ENCODE peak calls at places on chromosomes 7 and 10, in seven cellular contexts. One of them, this sample, is unnamed.

GRCh38 chr10:51852297-51852696 is 152.9 kb upstream of the CSTF2T start:
- DNase-seq in brain microvascular endothelial cell: no peak
- DNase-seq in thoracic aorta: no peak
- DNase-seq in bronchial epithelial cell: no peak
- DNase-seq in SK-N-SH: no peak
- DNase-seq in fibroblast of lung: no peak
- DNase-seq in PC-9: no peak
- DNase-seq in this sample: no peak

GRCh38 chr7:78437118-78437517 is 638.5 kb downstream of the PHTF2 start:
- DNase-seq in bronchial epithelial cell: peak
- DNase-seq in SK-N-SH: no peak
- DNase-seq in thoracic aorta: no peak
- DNase-seq in PC-9: no peak
- DNase-seq in fibroblast of lung: peak
- DNase-seq in brain microvascular endothelial cell: no peak
- DNase-seq in this sample: no peak

GRCh38 chr10:14087585-14087984 is 243.1 kb downstream of the FRMD4A start:
- DNase-seq in PC-9: no peak
- DNase-seq in fibroblast of lung: peak
- DNase-seq in thoracic aorta: no peak
- DNase-seq in bronchial epithelial cell: no peak
- DNase-seq in brain microvascular endothelial cell: no peak
- DNase-seq in SK-N-SH: no peak
- DNase-seq in this sample: no peak

GRCh38 chr10:129833988-129834387 is 130.1 kb downstream of the EBF3 start:
- DNase-seq in fibroblast of lung: no peak
- DNase-seq in PC-9: no peak
- DNase-seq in brain microvascular endothelial cell: no peak
- DNase-seq in bronchial epithelial cell: peak
- DNase-seq in thoracic aorta: no peak
- DNase-seq in SK-N-SH: no peak
- DNase-seq in this sample: no peak

GRCh38 chr10:78859266-78859665 is 209.5 kb upstream of the ZMIZ1 start:
- DNase-seq in thoracic aorta: no peak
- DNase-seq in fibroblast of lung: no peak
- DNase-seq in PC-9: no peak
- DNase-seq in bronchial epithelial cell: no peak
- DNase-seq in SK-N-SH: no peak
- DNase-seq in brain microvascular endothelial cell: no peak
- DNase-seq in this sample: no peak

GRCh38 chr10:105974803-105975456 is 1189.6 kb downstream of the SORCS1 start:
- DNase-seq in SK-N-SH: no peak
- DNase-seq in bronchial epithelial cell: no peak
- DNase-seq in thoracic aorta: no peak
- DNase-seq in fibroblast of lung: no peak
- DNase-seq in PC-9: no peak
- DNase-seq in brain microvascular endothelial cell: no peak
- DNase-seq in this sample: peak

GRCh38 chr7:132084776-132085388 is 491.4 kb downstream of the PLXNA4 start:
- DNase-seq in PC-9: peak
- DNase-seq in SK-N-SH: no peak
- DNase-seq in brain microvascular endothelial cell: no peak
- DNase-seq in thoracic aorta: no peak
- DNase-seq in fibroblast of lung: no peak
- DNase-seq in bronchial epithelial cell: no peak
- DNase-seq in this sample: peak

GRCh38 chr7:55423277-55423711 is 58.2 kb downstream of the LANCL2 start:
- DNase-seq in SK-N-SH: no peak
- DNase-seq in fibroblast of lung: peak
- DNase-seq in PC-9: no peak
- DNase-seq in bronchial epithelial cell: peak
- DNase-seq in brain microvascular endothelial cell: peak
- DNase-seq in thoracic aorta: no peak
- DNase-seq in this sample: no peak

GRCh38 chr10:95350830-95351228 is 60.0 kb upstream of the PDLIM1 start:
- DNase-seq in fibroblast of lung: no peak
- DNase-seq in thoracic aorta: no peak
- DNase-seq in SK-N-SH: no peak
- DNase-seq in brain microvascular endothelial cell: no peak
- DNase-seq in PC-9: no peak
- DNase-seq in bronchial epithelial cell: peak
- DNase-seq in this sample: no peak

GRCh38 chr7:105975770-105976428 is 12.8 kb downstream of the CDHR3 start:
- DNase-seq in thoracic aorta: no peak
- DNase-seq in bronchial epithelial cell: peak
- DNase-seq in brain microvascular endothelial cell: no peak
- DNase-seq in PC-9: no peak
- DNase-seq in SK-N-SH: no peak
- DNase-seq in fibroblast of lung: peak
- DNase-seq in this sample: no peak

GRCh38 chr7:149774237-149775175 is 1.1 kb upstream of the ZNF467 start:
- DNase-seq in thoracic aorta: no peak
- DNase-seq in fibroblast of lung: no peak
- DNase-seq in SK-N-SH: no peak
- DNase-seq in PC-9: no peak
- DNase-seq in bronchial epithelial cell: peak
- DNase-seq in brain microvascular endothelial cell: no peak
- DNase-seq in this sample: no peak

GRCh38 chr7:128266891-128267839 is 26.1 kb downstream of the LEP start:
- DNase-seq in bronchial epithelial cell: peak
- DNase-seq in brain microvascular endothelial cell: peak
- DNase-seq in PC-9: peak
- DNase-seq in thoracic aorta: no peak
- DNase-seq in SK-N-SH: peak
- DNase-seq in fibroblast of lung: peak
- DNase-seq in this sample: no peak
- H3K4me3 ChIP-seq in bronchial epithelial cell: no peak
- H3K4me3 ChIP-seq in brain microvascular endothelial cell: peak
- H3K4me3 ChIP-seq in PC-9: no peak
- H3K4me3 ChIP-seq in thoracic aorta: peak
- H3K4me3 ChIP-seq in SK-N-SH: peak
- H3K4me3 ChIP-seq in fibroblast of lung: peak
- H3K4me3 ChIP-seq in this sample: no peak

DNA sequence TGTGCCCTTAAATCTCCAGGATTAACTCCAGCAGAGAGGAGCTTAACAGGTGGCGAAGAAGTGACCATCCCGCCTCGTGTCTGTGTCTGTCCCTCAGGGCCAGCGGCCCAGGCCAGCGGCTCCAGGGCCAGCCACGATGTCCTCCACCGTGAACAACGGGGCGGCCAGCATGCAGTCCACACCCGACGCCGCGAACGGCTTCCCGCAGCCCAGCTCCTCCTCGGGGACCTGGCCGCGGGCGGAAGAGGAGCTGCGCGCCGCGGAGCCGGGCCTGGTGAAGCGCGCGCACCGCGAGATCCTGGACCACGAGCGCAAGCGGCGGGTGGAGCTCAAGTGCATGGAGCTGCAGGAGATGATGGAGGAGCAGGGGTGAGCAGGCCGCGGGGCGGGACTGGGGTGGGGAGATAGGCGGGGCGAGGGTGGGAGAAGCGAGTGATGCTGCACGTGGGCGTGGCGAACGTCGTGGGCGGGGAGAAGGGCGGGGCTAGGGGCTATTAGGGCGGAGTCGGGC is 33.3 kb downstream of the SRRM3 start:
- DNase-seq in fibroblast of lung: peak
- DNase-seq in bronchial epithelial cell: peak
- DNase-seq in SK-N-SH: peak
- DNase-seq in thoracic aorta: peak
- DNase-seq in PC-9: peak
- DNase-seq in brain microvascular endothelial cell: peak
- DNase-seq in this sample: peak
- H3K4me3 ChIP-seq in fibroblast of lung: peak
- H3K4me3 ChIP-seq in bronchial epithelial cell: no peak
- H3K4me3 ChIP-seq in SK-N-SH: no peak
- H3K4me3 ChIP-seq in thoracic aorta: peak
- H3K4me3 ChIP-seq in PC-9: no peak
- H3K4me3 ChIP-seq in brain microvascular endothelial cell: peak
- H3K4me3 ChIP-seq in this sample: peak

GRCh38 chr10:99927719-99928280 is 81.9 kb downstream of the DNMBP start:
- DNase-seq in SK-N-SH: no peak
- DNase-seq in bronchial epithelial cell: no peak
- DNase-seq in fibroblast of lung: peak
- DNase-seq in brain microvascular endothelial cell: no peak
- DNase-seq in PC-9: no peak
- DNase-seq in thoracic aorta: no peak
- DNase-seq in this sample: no peak
- H3K4me3 ChIP-seq in SK-N-SH: no peak
- H3K4me3 ChIP-seq in bronchial epithelial cell: no peak
- H3K4me3 ChIP-seq in fibroblast of lung: no peak
- H3K4me3 ChIP-seq in brain microvascular endothelial cell: no peak
- H3K4me3 ChIP-seq in PC-9: peak
- H3K4me3 ChIP-seq in thoracic aorta: no peak
- H3K4me3 ChIP-seq in this sample: no peak

DNA sequence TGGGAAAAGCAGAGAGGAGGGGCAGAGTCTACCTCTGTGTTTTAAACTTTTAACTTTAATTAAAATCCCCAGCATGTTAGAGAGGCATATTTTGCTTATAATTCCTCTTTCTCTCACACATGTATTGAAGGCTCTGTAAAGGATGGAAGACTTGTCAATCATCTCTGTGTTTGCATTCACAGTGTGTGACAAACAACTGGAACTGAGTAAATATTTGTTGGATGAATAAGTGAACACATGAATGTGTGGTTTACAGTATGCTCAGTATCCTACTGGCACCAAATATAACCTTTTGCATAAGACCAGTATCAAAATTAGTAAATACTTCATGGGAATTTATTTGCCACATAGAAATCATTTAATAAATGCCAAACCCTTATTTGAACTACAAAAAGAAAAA is 829.0 kb downstream of the GRID1 start:
- DNase-seq in PC-9: no peak
- DNase-seq in SK-N-SH: no peak
- DNase-seq in bronchial epithelial cell: peak
- DNase-seq in brain microvascular endothelial cell: no peak
- DNase-seq in thoracic aorta: no peak
- DNase-seq in fibroblast of lung: no peak
- DNase-seq in this sample: no peak
- H3K4me3 ChIP-seq in PC-9: no peak
- H3K4me3 ChIP-seq in SK-N-SH: no peak
- H3K4me3 ChIP-seq in bronchial epithelial cell: no peak
- H3K4me3 ChIP-seq in brain microvascular endothelial cell: no peak
- H3K4me3 ChIP-seq in thoracic aorta: no peak
- H3K4me3 ChIP-seq in fibroblast of lung: no peak
- H3K4me3 ChIP-seq in this sample: no peak

GRCh38 chr10:15168296-15168780 is at the start of gene NMT2:
- DNase-seq in brain microvascular endothelial cell: no peak
- DNase-seq in PC-9: peak
- DNase-seq in bronchial epithelial cell: peak
- DNase-seq in thoracic aorta: no peak
- DNase-seq in fibroblast of lung: peak
- DNase-seq in SK-N-SH: no peak
- DNase-seq in this sample: no peak

GRCh38 chr10:15169555-15170407 is 1.3 kb upstream of the NMT2 start:
- DNase-seq in SK-N-SH: no peak
- DNase-seq in thoracic aorta: no peak
- DNase-seq in brain microvascular endothelial cell: no peak
- DNase-seq in fibroblast of lung: no peak
- DNase-seq in PC-9: no peak
- DNase-seq in bronchial epithelial cell: no peak
- DNase-seq in this sample: peak

GRCh38 chr10:15166325-15166724 is 2.2 kb downstream of the NMT2 start:
- DNase-seq in thoracic aorta: no peak
- DNase-seq in fibroblast of lung: peak
- DNase-seq in bronchial epithelial cell: no peak
- DNase-seq in PC-9: no peak
- DNase-seq in SK-N-SH: no peak
- DNase-seq in brain microvascular endothelial cell: no peak
- DNase-seq in this sample: no peak

GRCh38 chr10:15167411-15168295 is 840 bp downstream of the NMT2 start:
- DNase-seq in brain microvascular endothelial cell: peak
- DNase-seq in SK-N-SH: peak
- DNase-seq in PC-9: peak
- DNase-seq in thoracic aorta: no peak
- DNase-seq in fibroblast of lung: peak
- DNase-seq in bronchial epithelial cell: peak
- DNase-seq in this sample: no peak

GRCh38 chr10:15168781-15169554 is 475 bp upstream of the NMT2 start:
- DNase-seq in fibroblast of lung: peak
- DNase-seq in brain microvascular endothelial cell: peak
- DNase-seq in SK-N-SH: peak
- DNase-seq in thoracic aorta: peak
- DNase-seq in PC-9: peak
- DNase-seq in bronchial epithelial cell: peak
- DNase-seq in this sample: peak
- H3K4me3 ChIP-seq in fibroblast of lung: no peak
- H3K4me3 ChIP-seq in brain microvascular endothelial cell: peak
- H3K4me3 ChIP-seq in SK-N-SH: no peak
- H3K4me3 ChIP-seq in thoracic aorta: peak
- H3K4me3 ChIP-seq in PC-9: peak
- H3K4me3 ChIP-seq in bronchial epithelial cell: no peak
- H3K4me3 ChIP-seq in this sample: peak

GRCh38 chr10:1345368-1345767 is 289.2 kb downstream of the WDR37 start:
- DNase-seq in SK-N-SH: peak
- DNase-seq in PC-9: no peak
- DNase-seq in bronchial epithelial cell: no peak
- DNase-seq in brain microvascular endothelial cell: no peak
- DNase-seq in fibroblast of lung: no peak
- DNase-seq in thoracic aorta: no peak
- DNase-seq in this sample: no peak
- H3K4me3 ChIP-seq in SK-N-SH: no peak
- H3K4me3 ChIP-seq in PC-9: no peak
- H3K4me3 ChIP-seq in bronchial epithelial cell: no peak
- H3K4me3 ChIP-seq in brain microvascular endothelial cell: no peak
- H3K4me3 ChIP-seq in fibroblast of lung: no peak
- H3K4me3 ChIP-seq in thoracic aorta: no peak
- H3K4me3 ChIP-seq in this sample: no peak

DNA sequence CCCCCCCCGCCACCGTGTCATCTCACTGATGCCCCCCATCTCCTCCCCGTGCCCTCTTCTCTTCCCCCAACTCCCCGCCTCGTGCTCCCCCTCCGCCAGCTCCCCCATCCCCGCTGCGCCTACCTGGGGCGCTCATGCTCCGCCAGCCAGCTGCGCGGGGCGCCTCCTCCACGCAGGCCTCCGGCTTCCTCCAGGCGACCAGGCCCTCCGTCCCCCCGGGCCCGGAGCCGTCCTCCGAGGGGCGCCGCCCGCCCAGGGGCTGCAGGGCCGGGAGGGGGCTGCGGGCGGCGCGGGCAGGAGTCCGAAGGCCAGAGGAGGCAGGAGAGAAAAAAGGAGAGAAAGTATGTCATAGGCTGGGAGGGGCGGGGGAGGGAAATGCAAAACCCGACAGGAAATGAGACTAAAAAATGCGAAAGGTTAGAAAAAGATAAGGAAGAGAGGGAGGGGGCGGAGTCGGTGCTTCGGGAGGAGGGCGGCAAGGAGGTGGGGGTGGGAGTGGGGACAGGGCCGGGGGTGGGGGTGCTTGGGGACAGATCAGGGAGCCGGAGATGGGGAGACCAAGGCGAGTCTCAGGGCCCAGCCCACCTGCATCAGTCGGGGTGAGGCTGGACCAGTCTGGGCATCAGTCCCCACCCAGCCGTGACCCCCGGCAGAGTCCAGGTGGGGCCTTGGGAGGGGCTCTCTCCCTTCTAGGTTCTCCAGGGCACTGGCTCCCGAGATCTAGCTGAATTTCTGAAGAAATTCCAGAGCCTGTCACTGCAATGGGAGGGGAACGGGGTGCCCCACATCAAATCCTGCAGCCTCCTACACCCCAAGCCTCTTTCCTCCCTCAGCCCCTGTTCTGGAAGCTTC is at the start of gene CARD11:
- DNase-seq in fibroblast of lung: peak
- DNase-seq in thoracic aorta: no peak
- DNase-seq in brain microvascular endothelial cell: no peak
- DNase-seq in bronchial epithelial cell: no peak
- DNase-seq in PC-9: peak
- DNase-seq in SK-N-SH: peak
- DNase-seq in this sample: peak
- H3K4me3 ChIP-seq in fibroblast of lung: no peak
- H3K4me3 ChIP-seq in thoracic aorta: peak
- H3K4me3 ChIP-seq in brain microvascular endothelial cell: peak
- H3K4me3 ChIP-seq in bronchial epithelial cell: peak
- H3K4me3 ChIP-seq in PC-9: peak
- H3K4me3 ChIP-seq in SK-N-SH: no peak
- H3K4me3 ChIP-seq in this sample: peak

GRCh38 chr7:823639-824038 is 8.6 kb upstream of the SUN1 start:
- DNase-seq in SK-N-SH: peak
- DNase-seq in bronchial epithelial cell: peak
- DNase-seq in thoracic aorta: no peak
- DNase-seq in brain microvascular endothelial cell: no peak
- DNase-seq in PC-9: no peak
- DNase-seq in fibroblast of lung: no peak
- DNase-seq in this sample: no peak
- H3K4me3 ChIP-seq in SK-N-SH: no peak
- H3K4me3 ChIP-seq in bronchial epithelial cell: no peak
- H3K4me3 ChIP-seq in thoracic aorta: no peak
- H3K4me3 ChIP-seq in brain microvascular endothelial cell: no peak
- H3K4me3 ChIP-seq in PC-9: no peak
- H3K4me3 ChIP-seq in fibroblast of lung: no peak
- H3K4me3 ChIP-seq in this sample: no peak